ENCODE peak calls at places on chromosome 3, in six cellular contexts. One of them, this sample, is unnamed.
A peak's percentile ranks its signal among the peaks of the same experiment; 100 is the strongest.

GRCh38 chr3:12467746-12468145 is 16.5 kb upstream of the TSEN2 start:
- DNase-seq in GM12878: no peak
- DNase-seq in HCT116: no peak
- DNase-seq in HepG2: no peak
- DNase-seq in SK-N-SH: no peak
- DNase-seq in H1: no peak
- DNase-seq in this sample: peak; percentile 47

GRCh38 chr3:45008117-45008516 is 18.0 kb upstream of the CLEC3B start:
- DNase-seq in H1: no peak
- DNase-seq in HepG2: no peak
- DNase-seq in GM12878: no peak
- DNase-seq in HCT116: no peak
- DNase-seq in SK-N-SH: no peak
- DNase-seq in this sample: no peak

GRCh38 chr3:129121016-129121791 is 400 bp downstream of the RAB43 start:
- DNase-seq in H1: no peak
- DNase-seq in HepG2: no peak
- DNase-seq in HCT116: no peak
- DNase-seq in GM12878: no peak
- DNase-seq in SK-N-SH: peak; percentile 61
- DNase-seq in this sample: no peak

GRCh38 chr3:162390891-162391290 is 894.3 kb downstream of the OTOL1 start:
- DNase-seq in HepG2: no peak
- DNase-seq in H1: no peak
- DNase-seq in HCT116: peak; percentile 37
- DNase-seq in GM12878: no peak
- DNase-seq in SK-N-SH: no peak
- DNase-seq in this sample: no peak

GRCh38 chr3:98398513-98398912 is 8.0 kb downstream of the OR5K3 start:
- DNase-seq in HepG2: no peak
- DNase-seq in GM12878: no peak
- DNase-seq in HCT116: no peak
- DNase-seq in H1: no peak
- DNase-seq in SK-N-SH: no peak
- DNase-seq in this sample: no peak

GRCh38 chr3:49098429-49098828 is 4.6 kb upstream of the QRICH1 start:
- DNase-seq in H1: no peak
- DNase-seq in HepG2: no peak
- DNase-seq in HCT116: no peak
- DNase-seq in SK-N-SH: peak; percentile 52
- DNase-seq in GM12878: no peak
- DNase-seq in this sample: no peak

GRCh38 chr3:69309810-69310209 is 76.1 kb downstream of the FRMD4B start:
- DNase-seq in SK-N-SH: peak; percentile 22
- DNase-seq in HepG2: peak; percentile 18
- DNase-seq in H1: no peak
- DNase-seq in GM12878: no peak
- DNase-seq in HCT116: peak; percentile 19
- DNase-seq in this sample: peak; percentile 3

GRCh38 chr3:159798951-159799350 is 189.7 kb upstream of the IL12A start:
- DNase-seq in SK-N-SH: no peak
- DNase-seq in HCT116: no peak
- DNase-seq in HepG2: peak; percentile 57
- DNase-seq in H1: no peak
- DNase-seq in GM12878: no peak
- DNase-seq in this sample: peak; percentile 76

GRCh38 chr3:42122261-42123011 is 31.3 kb downstream of the TRAK1 start:
- DNase-seq in HCT116: no peak
- DNase-seq in H1: no peak
- DNase-seq in GM12878: peak; percentile 58
- DNase-seq in HepG2: no peak
- DNase-seq in SK-N-SH: no peak
- DNase-seq in this sample: peak; percentile 23

GRCh38 chr3:190677001-190677400 is 163.1 kb downstream of the IL1RAP start:
- DNase-seq in H1: no peak
- DNase-seq in HepG2: no peak
- DNase-seq in GM12878: no peak
- DNase-seq in HCT116: no peak
- DNase-seq in SK-N-SH: no peak
- DNase-seq in this sample: no peak

GRCh38 chr3:188187055-188187454 is 33.1 kb downstream of the LPP start:
- DNase-seq in H1: no peak
- DNase-seq in SK-N-SH: no peak
- DNase-seq in HCT116: no peak
- DNase-seq in GM12878: no peak
- DNase-seq in HepG2: no peak
- DNase-seq in this sample: no peak

GRCh38 chr3:32451049-32451659 is 51.5 kb downstream of the CMTM6 start:
- DNase-seq in GM12878: no peak
- DNase-seq in SK-N-SH: no peak
- DNase-seq in HCT116: no peak
- DNase-seq in HepG2: no peak
- DNase-seq in H1: no peak
- DNase-seq in this sample: no peak

GRCh38 chr3:29392625-29393388 is 111.9 kb downstream of the RBMS3 start:
- DNase-seq in HCT116: no peak
- DNase-seq in GM12878: no peak
- DNase-seq in HepG2: no peak
- DNase-seq in H1: no peak
- DNase-seq in SK-N-SH: no peak
- DNase-seq in this sample: no peak

GRCh38 chr3:186200746-186201145 is 91.9 kb upstream of the ETV5 start:
- DNase-seq in SK-N-SH: no peak
- DNase-seq in GM12878: no peak
- DNase-seq in H1: no peak
- DNase-seq in HCT116: no peak
- DNase-seq in HepG2: no peak
- DNase-seq in this sample: no peak

GRCh38 chr3:183766745-183767606 is 58.4 kb downstream of the MAP6D1 start:
- DNase-seq in HepG2: peak; percentile 67
- DNase-seq in GM12878: no peak
- DNase-seq in H1: peak; percentile 50
- DNase-seq in HCT116: peak; percentile 53
- DNase-seq in SK-N-SH: peak; percentile 75
- DNase-seq in this sample: peak; percentile 95

GRCh38 chr3:62611541-62612240 is 238.3 kb upstream of the FEZF2 start:
- DNase-seq in GM12878: no peak
- DNase-seq in SK-N-SH: no peak
- DNase-seq in HepG2: no peak
- DNase-seq in HCT116: no peak
- DNase-seq in H1: no peak
- DNase-seq in this sample: no peak

GRCh38 chr3:167095976-167096375 is 284.1 kb downstream of the ZBBX start:
- DNase-seq in SK-N-SH: no peak
- DNase-seq in HCT116: no peak
- DNase-seq in GM12878: no peak
- DNase-seq in H1: no peak
- DNase-seq in HepG2: no peak
- DNase-seq in this sample: no peak

GRCh38 chr3:141122455-141123030 is 71.4 kb downstream of the SPSB4 start:
- DNase-seq in GM12878: no peak
- DNase-seq in SK-N-SH: no peak
- DNase-seq in HepG2: no peak
- DNase-seq in HCT116: no peak
- DNase-seq in H1: no peak
- DNase-seq in this sample: no peak

GRCh38 chr3:4410174-4410573 is 56.9 kb downstream of the SUMF1 start:
- DNase-seq in GM12878: no peak
- DNase-seq in SK-N-SH: no peak
- DNase-seq in HCT116: no peak
- DNase-seq in HepG2: no peak
- DNase-seq in H1: no peak
- DNase-seq in this sample: no peak

GRCh38 chr3:115085197-115085865 is 61.8 kb downstream of the ZBTB20 start:
- DNase-seq in SK-N-SH: no peak
- DNase-seq in GM12878: no peak
- DNase-seq in HepG2: no peak
- DNase-seq in H1: no peak
- DNase-seq in HCT116: no peak
- DNase-seq in this sample: peak; percentile 22

GRCh38 chr3:195853930-195854478 is 42.3 kb upstream of the MUC4 start:
- DNase-seq in HCT116: no peak
- DNase-seq in GM12878: no peak
- DNase-seq in SK-N-SH: no peak
- DNase-seq in HepG2: no peak
- DNase-seq in H1: no peak
- DNase-seq in this sample: no peak

GRCh38 chr3:195849322-195850074 is 37.8 kb upstream of the MUC4 start:
- DNase-seq in HepG2: peak; percentile 21
- DNase-seq in GM12878: no peak
- DNase-seq in H1: no peak
- DNase-seq in HCT116: no peak
- DNase-seq in SK-N-SH: no peak
- DNase-seq in this sample: no peak

GRCh38 chr3:195853036-195853435 is 41.3 kb upstream of the MUC4 start:
- DNase-seq in GM12878: no peak
- DNase-seq in HepG2: no peak
- DNase-seq in H1: no peak
- DNase-seq in SK-N-SH: no peak
- DNase-seq in HCT116: no peak
- DNase-seq in this sample: no peak

GRCh38 chr3:195847061-195847950 is 35.6 kb upstream of the MUC4 start:
- DNase-seq in GM12878: no peak
- DNase-seq in HCT116: peak; percentile 38
- DNase-seq in H1: no peak
- DNase-seq in HepG2: peak; percentile 83
- DNase-seq in SK-N-SH: no peak
- DNase-seq in this sample: no peak

DNA sequence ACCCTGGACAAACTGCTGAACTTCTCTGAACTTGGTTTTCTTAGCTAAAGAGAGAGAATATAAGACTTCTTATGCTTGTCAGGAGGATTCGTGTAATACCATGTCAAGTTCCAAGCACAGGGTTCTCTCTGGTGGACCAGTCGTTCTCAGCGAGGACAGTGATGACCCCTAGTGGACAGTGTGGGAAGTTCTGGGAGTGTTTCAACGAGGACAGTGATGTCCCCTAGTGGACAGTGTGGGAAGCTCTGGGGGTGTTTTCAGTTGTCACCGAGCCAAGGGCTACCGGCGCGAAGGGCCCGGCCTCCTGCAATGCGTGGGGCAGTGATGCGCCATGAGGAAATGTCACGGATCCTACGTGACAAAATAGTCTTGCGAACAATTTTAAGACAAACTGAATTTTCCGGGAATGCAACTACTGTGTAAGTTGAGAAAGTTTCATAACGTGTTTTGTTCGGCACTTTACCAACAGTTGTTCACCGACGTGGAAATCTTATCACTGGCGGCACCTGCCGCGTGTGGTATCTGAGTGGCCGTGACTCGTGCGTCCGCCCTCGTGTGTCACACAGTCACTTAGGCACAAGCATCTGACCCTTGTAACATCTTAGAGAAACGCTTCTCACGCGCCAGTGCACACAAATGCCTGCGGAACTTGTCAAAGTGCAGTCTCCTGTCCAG is 39.3 kb upstream of the MUC4 start:
- DNase-seq in HCT116: peak; percentile 89
- DNase-seq in GM12878: peak; percentile 62
- DNase-seq in HepG2: peak; percentile 86
- DNase-seq in H1: peak; percentile 70
- DNase-seq in SK-N-SH: peak; percentile 94
- DNase-seq in this sample: peak; percentile 99
- TF ChIP-seq JUND in HCT116: no peak
- TF ChIP-seq JUND in GM12878: no peak
- TF ChIP-seq JUND in HepG2: no peak
- TF ChIP-seq JUND in H1: no peak
- TF ChIP-seq JUND in SK-N-SH: no peak
- TF ChIP-seq JUND in this sample: no peak

GRCh38 chr3:3151513-3151912 is 24.8 kb downstream of the TRNT1 start:
- DNase-seq in SK-N-SH: no peak
- DNase-seq in HepG2: no peak
- DNase-seq in H1: no peak
- DNase-seq in HCT116: no peak
- DNase-seq in GM12878: no peak
- DNase-seq in this sample: no peak

GRCh38 chr3:3157484-3157883 is 22.0 kb downstream of the CRBN start:
- DNase-seq in HepG2: no peak
- DNase-seq in H1: no peak
- DNase-seq in SK-N-SH: no peak
- DNase-seq in GM12878: no peak
- DNase-seq in HCT116: no peak
- DNase-seq in this sample: no peak

GRCh38 chr3:3160826-3161225 is 18.7 kb downstream of the CRBN start:
- DNase-seq in SK-N-SH: no peak
- DNase-seq in H1: no peak
- DNase-seq in HepG2: no peak
- DNase-seq in HCT116: no peak
- DNase-seq in GM12878: no peak
- DNase-seq in this sample: no peak

GRCh38 chr3:3154879-3155610 is 24.4 kb downstream of the CRBN start:
- DNase-seq in H1: no peak
- DNase-seq in GM12878: no peak
- DNase-seq in SK-N-SH: no peak
- DNase-seq in HepG2: no peak
- DNase-seq in HCT116: no peak
- DNase-seq in this sample: no peak
- TF ChIP-seq JUND in H1: no peak
- TF ChIP-seq JUND in GM12878: no peak
- TF ChIP-seq JUND in SK-N-SH: no peak
- TF ChIP-seq JUND in HepG2: no peak
- TF ChIP-seq JUND in HCT116: no peak
- TF ChIP-seq JUND in this sample: no peak

DNA sequence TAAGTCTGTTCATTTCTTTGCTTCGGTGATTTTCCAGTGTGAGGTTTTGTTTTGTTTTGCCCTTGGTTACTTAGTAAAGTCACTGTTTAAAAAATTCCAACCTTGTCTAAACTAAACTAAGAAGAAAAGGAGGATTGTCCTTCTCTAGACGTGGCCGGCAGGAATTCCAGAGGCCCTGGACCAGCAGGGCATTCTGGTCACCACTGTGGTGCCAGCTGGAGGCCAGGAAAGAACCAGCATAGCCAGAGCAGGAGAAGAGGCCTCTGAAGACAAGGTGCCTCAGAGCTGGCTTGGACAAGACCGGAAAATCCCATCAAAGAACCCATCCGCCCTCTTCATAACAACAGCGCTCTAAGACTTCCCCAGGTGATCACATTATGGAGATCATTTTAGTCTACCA is 8.1 kb downstream of the PLOD2 start:
- DNase-seq in SK-N-SH: no peak
- DNase-seq in HepG2: peak; percentile 67
- DNase-seq in HCT116: no peak
- DNase-seq in H1: no peak
- DNase-seq in GM12878: no peak
- DNase-seq in this sample: no peak
- TF ChIP-seq JUND in SK-N-SH: no peak
- TF ChIP-seq JUND in HepG2: no peak
- TF ChIP-seq JUND in HCT116: no peak
- TF ChIP-seq JUND in H1: no peak
- TF ChIP-seq JUND in GM12878: no peak
- TF ChIP-seq JUND in this sample: no peak

DNA sequence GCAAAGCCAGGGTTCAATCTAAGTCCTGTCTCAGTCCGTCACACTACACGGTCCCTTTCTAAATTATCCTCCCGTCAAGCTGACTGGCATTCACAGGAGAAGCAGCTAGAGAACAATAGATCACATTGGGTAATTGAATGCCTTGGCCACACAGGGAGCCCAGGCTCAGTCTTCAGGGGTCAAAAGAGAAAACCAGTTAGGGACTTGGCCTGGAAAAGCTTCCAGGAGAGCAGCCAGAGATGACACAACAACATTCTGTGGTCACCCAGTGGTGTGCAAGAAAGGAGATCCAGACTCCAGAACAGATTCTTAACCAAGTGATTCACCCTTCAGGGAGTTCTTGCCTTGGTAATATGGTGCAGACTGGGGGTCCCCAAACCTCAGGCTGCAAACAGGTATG is 15.9 kb downstream of the ARHGAP31 start:
- DNase-seq in SK-N-SH: no peak
- DNase-seq in H1: no peak
- DNase-seq in GM12878: no peak
- DNase-seq in HCT116: no peak
- DNase-seq in HepG2: no peak
- DNase-seq in this sample: no peak
- TF ChIP-seq JUND in SK-N-SH: peak; percentile 91
- TF ChIP-seq JUND in H1: no peak
- TF ChIP-seq JUND in GM12878: no peak
- TF ChIP-seq JUND in HCT116: no peak
- TF ChIP-seq JUND in HepG2: no peak
- TF ChIP-seq JUND in this sample: no peak